ENCODE peak calls at places on chromosomes 16 and 17, in eight cellular contexts. W is stomach, F is sigmoid colon, E is HepG2, H is endothelial cell of umbilical vein, T is transverse colon, P is suprapubic skin, O is breast epithelium. C is an unnamed sample.

GRCh38 chr16:27222499-27223225 is 19.3 kb downstream of the KDM8 start:
- DNase-seq in P (peak), T (peak), H (no peak), W (peak), F (peak), E (no peak), O (no peak), C (no peak)

GRCh38 chr16:66521951-66522771 is 27.8 kb downstream of the TK2 start:
- DNase-seq in H (peak), P (no peak), E (no peak), W (peak), F (no peak), O (no peak), T (peak), C (peak)

GRCh38 chr16:75919664-75920063 is 193.4 kb upstream of the CPHXL start:
- DNase-seq in F (no peak), W (no peak), P (no peak), T (no peak), O (no peak), H (no peak), E (no peak), C (no peak)

GRCh38 chr16:29316673-29317237 is 89.8 kb downstream of the NPIPB11 start:
- DNase-seq in W (no peak), F (peak), E (no peak), O (no peak), T (no peak), P (no peak), H (no peak), C (no peak)

GRCh38 chr16:75108792-75109731 is 7.5 kb downstream of the LDHD start:
- DNase-seq in T (peak), O (peak), E (no peak), P (peak), F (peak), H (no peak), W (peak), C (no peak)

GRCh38 chr17:67544364-67544763 is 167.3 kb downstream of the PITPNC1 start:
- DNase-seq in W (no peak), O (no peak), E (no peak), F (no peak), T (no peak), P (no peak), H (no peak), C (no peak)

GRCh38 chr17:39543669-39544068 is 64.1 kb downstream of the NEUROD2 start:
- DNase-seq in P (no peak), H (no peak), E (no peak), W (no peak), T (no peak), O (no peak), F (no peak), C (no peak)

GRCh38 chr16:17461951-17462729 is 8.6 kb downstream of the XYLT1 start:
- DNase-seq in F (no peak), P (no peak), E (no peak), H (no peak), W (no peak), T (peak), O (no peak), C (no peak)

GRCh38 chr17:58084317-58084981 is 1.2 kb downstream of the DYNLL2 start:
- DNase-seq in P (no peak), F (peak), E (peak), T (peak), O (no peak), H (peak), W (peak), C (peak)

GRCh38 chr17:63998050-63998720 is at the start of gene PRR29:
- DNase-seq in W (peak), F (peak), T (peak), P (peak), H (peak), E (peak), O (peak), C (peak)

GRCh38 chr16:58458634-58459343 is 41.2 kb upstream of the NDRG4 start:
- DNase-seq in P (no peak), W (no peak), O (no peak), H (no peak), T (no peak), F (no peak), E (no peak), C (no peak)

GRCh38 chr16:87295259-87295658 is 21.9 kb downstream of the C16orf95 start:
- DNase-seq in W (no peak), H (no peak), P (no peak), E (peak), T (no peak), F (no peak), O (no peak), C (no peak)

GRCh38 chr17:9192010-9192409 is 170.7 kb downstream of the NTN1 start:
- DNase-seq in H (no peak), T (no peak), F (no peak), P (no peak), E (no peak), W (no peak), O (no peak), C (no peak)

GRCh38 chr16:22183901-22184614 is 21.8 kb downstream of the SDR42E2 start:
- DNase-seq in F (no peak), E (no peak), O (no peak), H (no peak), P (no peak), T (no peak), W (no peak), C (no peak)

GRCh38 chr17:80219777-80220708 is at the start of the genes SGSH and SLC26A11:
- DNase-seq in P (peak), F (peak), E (peak), W (peak), H (peak), O (peak), T (peak), C (peak)

GRCh38 chr16:14309906-14310305 is 238.8 kb downstream of the MRTFB start:
- DNase-seq in O (no peak), H (no peak), P (no peak), F (no peak), E (no peak), W (no peak), T (no peak), C (no peak)

GRCh38 chr16:27428035-27428785 is 26.2 kb downstream of the IL21R start:
- DNase-seq in P (peak), T (no peak), E (no peak), O (no peak), F (peak), H (no peak), W (no peak), C (no peak)

GRCh38 chr16:87332150-87332549 is 15.0 kb upstream of the C16orf95 start:
- DNase-seq in W (no peak), H (no peak), O (no peak), F (no peak), E (no peak), T (no peak), P (no peak), C (no peak)

DNA sequence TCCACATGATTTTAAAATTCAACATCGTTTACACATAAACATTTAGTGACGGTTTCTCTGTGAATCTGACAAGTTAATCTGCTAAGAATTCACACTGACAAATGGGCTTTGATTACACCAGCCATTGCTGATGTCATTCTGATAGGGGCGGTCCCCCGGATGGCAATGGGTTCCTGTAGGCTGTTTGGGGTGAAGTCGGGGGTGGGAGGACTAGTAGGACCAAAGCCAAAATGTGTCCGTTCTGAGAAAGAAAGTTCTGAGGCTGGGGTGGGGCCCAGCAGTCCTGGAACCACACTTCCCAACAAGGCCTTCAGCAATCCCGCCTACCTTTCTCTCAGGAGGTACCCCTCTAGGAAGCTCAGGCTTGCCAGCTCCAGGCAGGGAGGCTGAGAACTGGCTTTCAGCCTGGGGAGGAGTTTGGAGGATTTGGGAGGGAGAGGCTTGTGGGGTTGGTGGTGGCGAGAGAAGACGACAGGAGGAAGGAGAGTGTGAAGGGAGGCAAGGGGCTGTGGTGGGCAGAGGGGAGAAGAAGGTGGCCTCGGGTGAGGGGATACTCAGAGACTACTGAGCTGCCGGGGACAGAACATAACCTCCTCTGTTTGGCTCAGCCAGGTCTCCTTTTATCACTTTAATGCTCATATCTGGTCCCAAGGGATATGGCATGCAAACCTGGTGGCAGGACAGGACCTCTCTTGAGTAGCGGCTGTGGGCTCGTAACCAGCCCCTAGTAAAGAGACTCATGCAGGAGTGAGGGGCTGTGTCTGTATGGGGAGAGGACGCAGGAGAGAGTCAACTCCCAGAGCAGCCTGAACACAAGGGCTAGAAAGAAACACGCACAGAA is 8.6 kb downstream of the HIC1 start:
- DNase-seq in E (no peak), F (peak), O (no peak), W (no peak), T (peak), H (no peak), P (peak), C (no peak)
- TF ChIP-seq POLR2A in E (no peak), F (no peak), O (no peak), W (no peak), T (no peak), H (no peak), P (no peak), C (peak)

GRCh38 chr17:27087935-27088766 is 205.8 kb upstream of the WSB1 start:
- DNase-seq in W (no peak), E (no peak), H (no peak), F (no peak), T (no peak), O (no peak), P (no peak), C (no peak)
- TF ChIP-seq POLR2AphosphoS5 in W (no peak), E (no peak), H (no peak), F (no peak), T (no peak), O (no peak), P (no peak), C (no peak)

GRCh38 chr17:45225964-45226530 is 4.4 kb downstream of the FMNL1 start:
- DNase-seq in F (peak), O (no peak), H (peak), P (no peak), T (peak), W (peak), E (no peak), C (peak)
- TF ChIP-seq POLR2A in F (no peak), O (no peak), H (no peak), P (no peak), T (peak), W (no peak), E (no peak), C (peak)

GRCh38 chr16:72536673-72537435 is 364.9 kb upstream of the PMFBP1 start:
- DNase-seq in O (no peak), F (no peak), E (no peak), H (no peak), T (no peak), W (no peak), P (no peak), C (no peak)
- TF ChIP-seq POLR2AphosphoS5 in O (no peak), F (no peak), E (no peak), H (no peak), T (no peak), W (no peak), P (no peak), C (no peak)

GRCh38 chr17:1909985-1910384 is 80.2 kb downstream of the RPA1 start:
- DNase-seq in H (no peak), P (no peak), E (peak), T (no peak), O (no peak), W (no peak), F (no peak), C (no peak)

GRCh38 chr17:1906622-1907021 is 76.8 kb downstream of the RPA1 start:
- DNase-seq in T (no peak), P (no peak), H (no peak), O (no peak), F (no peak), E (no peak), W (no peak), C (no peak)

GRCh38 chr17:1907216-1907631 is 77.4 kb downstream of the RPA1 start:
- DNase-seq in W (no peak), T (no peak), E (no peak), H (no peak), P (no peak), F (no peak), O (no peak), C (no peak)

GRCh38 chr17:1908699-1909309 is 79.0 kb downstream of the RPA1 start:
- DNase-seq in W (peak), T (peak), F (peak), P (no peak), E (peak), H (peak), O (peak), C (no peak)

GRCh38 chr17:1907818-1908698 is 78.3 kb downstream of the RPA1 start:
- DNase-seq in O (no peak), T (no peak), H (peak), P (no peak), E (no peak), W (no peak), F (no peak), C (no peak)
- TF ChIP-seq POLR2A in O (no peak), T (no peak), H (no peak), P (no peak), E (no peak), W (no peak), F (no peak), C (no peak)

GRCh38 chr17:75152971-75153853 is 1.1 kb downstream of the JPT1 start:
- DNase-seq in P (peak), H (peak), E (peak), W (no peak), F (peak), O (no peak), T (peak), C (no peak)
- TF ChIP-seq POLR2AphosphoS5 in P (no peak), H (no peak), E (no peak), W (no peak), F (no peak), O (no peak), T (peak), C (no peak)

GRCh38 chr16:83769397-83770008 is 38.3 kb upstream of the HSBP1 start:
- DNase-seq in W (no peak), P (no peak), O (no peak), E (no peak), H (no peak), T (no peak), F (no peak), C (no peak)
- TF ChIP-seq POLR2A in W (no peak), P (no peak), O (no peak), E (no peak), H (no peak), T (no peak), F (no peak), C (no peak)

GRCh38 chr17:29588017-29588557 is 1.4 kb downstream of the GIT1 start:
- DNase-seq in F (no peak), E (no peak), O (no peak), P (no peak), T (no peak), H (peak), W (no peak), C (no peak)
- TF ChIP-seq POLR2AphosphoS5 in F (no peak), E (no peak), O (no peak), P (no peak), T (no peak), H (no peak), W (no peak), C (no peak)

GRCh38 chr17:5191541-5192417 is at the start of gene ZNF594:
- DNase-seq in F (peak), E (peak), H (peak), T (peak), P (peak), O (peak), W (peak), C (peak)
- TF ChIP-seq POLR2A in F (peak), E (peak), H (peak), T (peak), P (peak), O (peak), W (no peak), C (peak)

C was measured in GM12891.